ENCODE peak calls at places on chromosome 19, in nine cellular contexts. T is T47D; K is BJ; Q is T-helper 17 cell; H is body of pancreas; C is activated CD4-positive, alpha-beta T cell treated with anti-CD3 and anti-CD28 coated beads for 1 hour; W is BE2C; D is neural progenitor cell; O is astrocyte of the cerebellum. X is an unnamed sample.

GRCh38 chr19:31350033-31350692 is 927 bp upstream of the TSHZ3 start:
- DNase-seq in T (no peak), K (no peak), Q (no peak), H (no peak), C (no peak), W (no peak), D (peak), O (no peak), X (no peak)

GRCh38 chr19:2567580-2567979 is 91.7 kb downstream of the GADD45B start:
- DNase-seq in T (no peak), K (no peak), Q (no peak), H (no peak), C (no peak), W (no peak), D (no peak), O (no peak), X (no peak)

GRCh38 chr19:2634228-2634951 is 68.1 kb downstream of the GNG7 start:
- DNase-seq in T (no peak), K (no peak), Q (no peak), H (peak), C (no peak), W (no peak), D (no peak), O (no peak), X (no peak)

GRCh38 chr19:38090561-38090960 is 133.5 kb downstream of the DPF1 start:
- DNase-seq in T (no peak), K (no peak), Q (no peak), H (no peak), C (no peak), W (no peak), D (no peak), O (no peak), X (no peak)

GRCh38 chr19:3606174-3606689 is 443 bp downstream of the TBXA2R start:
- DNase-seq in T (peak), K (no peak), Q (no peak), H (peak), C (no peak), W (no peak), D (peak), O (no peak), X (no peak)

GRCh38 chr19:39878398-39878797 is 32.2 kb upstream of the FBL start:
- DNase-seq in T (no peak), K (no peak), Q (no peak), H (no peak), C (no peak), W (no peak), D (no peak), O (no peak), X (no peak)

GRCh38 chr19:3670796-3671679 is 29.2 kb downstream of the PIP5K1C start:
- DNase-seq in T (no peak), K (peak), Q (no peak), H (peak), C (no peak), W (no peak), D (no peak), O (no peak), X (no peak)

GRCh38 chr19:50741179-50741933 is 18.2 kb downstream of the CLEC11A start:
- DNase-seq in T (no peak), K (no peak), Q (no peak), H (no peak), C (no peak), W (no peak), D (no peak), O (no peak), X (no peak)

GRCh38 chr19:2755448-2755705 is 15.6 kb upstream of the SLC39A3 start:
- DNase-seq in T (no peak), K (no peak), Q (no peak), H (no peak), C (no peak), W (no peak), D (no peak), O (no peak), X (no peak)

GRCh38 chr19:48999481-49000325 is 6.0 kb downstream of the RUVBL2 start:
- DNase-seq in T (no peak), K (no peak), Q (peak), H (peak), C (peak), W (peak), D (peak), O (peak), X (no peak)

GRCh38 chr19:5680437-5681368 is at the start of the genes HSD11B1L and MICOS13:
- DNase-seq in T (peak), K (peak), Q (peak), H (peak), C (peak), W (peak), D (peak), O (peak), X (peak)

GRCh38 chr19:17095141-17095919 is 19.8 kb downstream of the MYO9B start:
- DNase-seq in T (no peak), K (no peak), Q (no peak), H (no peak), C (no peak), W (no peak), D (no peak), O (no peak), X (no peak)

GRCh38 chr19:30665449-30665848 is 293.3 kb downstream of the ZNF536 start:
- DNase-seq in T (no peak), K (no peak), Q (no peak), H (peak), C (no peak), W (no peak), D (no peak), O (no peak), X (no peak)

GRCh38 chr19:41740415-41741243 is 14.7 kb upstream of the CEACAM6 start:
- DNase-seq in T (no peak), K (no peak), Q (no peak), H (no peak), C (no peak), W (no peak), D (no peak), O (no peak), X (no peak)

GRCh38 chr19:917323-918151 is at the start of gene KISS1R:
- DNase-seq in T (no peak), K (no peak), Q (peak), H (no peak), C (peak), W (peak), D (peak), O (no peak), X (no peak)

GRCh38 chr19:3968556-3969434 is 2.1 kb downstream of the DAPK3 start:
- DNase-seq in T (peak), K (peak), Q (no peak), H (peak), C (no peak), W (peak), D (peak), O (peak), X (peak)

GRCh38 chr19:35011091-35011689 is 11.1 kb downstream of the GRAMD1A start:
- DNase-seq in T (no peak), K (no peak), Q (no peak), H (no peak), C (no peak), W (no peak), D (no peak), O (no peak), X (no peak)

GRCh38 chr19:2276429-2276989 is 5.5 kb downstream of the PEAK3 start:
- DNase-seq in T (no peak), K (no peak), Q (no peak), H (no peak), C (no peak), W (no peak), D (no peak), O (no peak), X (no peak)

GRCh38 chr19:6340493-6341201 is 7.2 kb upstream of the ACER1 start:
- DNase-seq in T (no peak), K (no peak), Q (no peak), H (no peak), C (no peak), W (no peak), D (peak), O (no peak), X (no peak)

GRCh38 chr19:51366999-51367564 is 894 bp upstream of the ETFB start:
- DNase-seq in T (no peak), K (no peak), Q (peak), H (no peak), C (no peak), W (peak), D (no peak), O (no peak), X (no peak)

GRCh38 chr19:48683349-48683748 is 10.5 kb upstream of the NTN5 start:
- DNase-seq in T (no peak), K (no peak), Q (no peak), H (no peak), C (no peak), W (peak), D (no peak), O (no peak), X (no peak)

GRCh38 chr19:4581381-4582111 is 22.1 kb upstream of the SEMA6B start:
- DNase-seq in T (peak), K (no peak), Q (no peak), H (no peak), C (no peak), W (no peak), D (peak), O (no peak), X (no peak)

GRCh38 chr19:17296278-17296677 is 6.9 kb downstream of the ABHD8 start:
- DNase-seq in T (no peak), K (no peak), Q (no peak), H (no peak), C (no peak), W (no peak), D (no peak), O (no peak), X (no peak)

GRCh38 chr19:35533822-35534521 is 716 bp downstream of the GAPDHS start:
- DNase-seq in T (no peak), K (no peak), Q (no peak), H (no peak), C (peak), W (no peak), D (peak), O (no peak), X (no peak)

GRCh38 chr19:35714601-35715354 is 3.0 kb upstream of the KMT2B start:
- DNase-seq in T (no peak), K (no peak), Q (no peak), H (no peak), C (no peak), W (no peak), D (peak), O (no peak), X (no peak)

GRCh38 chr19:1918975-1919374 is 13.8 kb downstream of the ADAT3 start:
- DNase-seq in T (no peak), K (no peak), Q (no peak), H (no peak), C (no peak), W (no peak), D (no peak), O (no peak), X (no peak)

GRCh38 chr19:23075031-23075733 is 41.6 kb upstream of the ZNF730 start:
- DNase-seq in T (peak), K (no peak), Q (no peak), H (peak), C (no peak), W (peak), D (peak), O (peak), X (peak)

GRCh38 chr19:11530432-11530831 is 1.5 kb upstream of the ECSIT start:
- DNase-seq in T (peak), K (no peak), Q (no peak), H (peak), C (no peak), W (peak), D (peak), O (peak), X (no peak)

GRCh38 chr19:13610042-13610691 is 103.9 kb upstream of the CACNA1A start:
- DNase-seq in T (no peak), K (no peak), Q (no peak), H (no peak), C (no peak), W (no peak), D (peak), O (no peak), X (no peak)

GRCh38 chr19:55251296-55252081 is 7.3 kb downstream of the PPP6R1 start:
- DNase-seq in T (no peak), K (no peak), Q (peak), H (no peak), C (peak), W (no peak), D (no peak), O (no peak), X (no peak)

GRCh38 chr19:53102701-53103140 is 501 bp downstream of the ZNF160 start:
- DNase-seq in T (peak), K (no peak), Q (peak), H (peak), C (peak), W (peak), D (peak), O (no peak), X (no peak)

GRCh38 chr19:778910-779653 is 18.2 kb upstream of the PTBP1 start:
- DNase-seq in T (no peak), K (peak), Q (no peak), H (no peak), C (no peak), W (no peak), D (no peak), O (peak), X (peak)

GRCh38 chr19:10290876-10291553 is 1.3 kb downstream of the ICAM5 start:
- DNase-seq in T (peak), K (no peak), Q (peak), H (no peak), C (peak), W (no peak), D (peak), O (no peak), X (no peak)

GRCh38 chr19:30149300-30149699 is 207.3 kb downstream of the URI1 start:
- DNase-seq in T (no peak), K (no peak), Q (no peak), H (no peak), C (no peak), W (no peak), D (no peak), O (no peak), X (no peak)

GRCh38 chr19:43631491-43631890 is 8.2 kb downstream of the CADM4 start:
- DNase-seq in T (no peak), K (no peak), Q (no peak), H (no peak), C (no peak), W (no peak), D (no peak), O (no peak), X (no peak)

GRCh38 chr19:54662730-54663129 is at the start of gene LILRB4:
- DNase-seq in T (no peak), K (no peak), Q (no peak), H (no peak), C (no peak), W (no peak), D (no peak), O (no peak), X (no peak)

X was measured in non-pigmented ciliary epithelial cell.